ENCODE peak calls at places on chromosomes 6 and 20, in five cellular contexts. One of them, this sample, is unnamed.

GRCh38 chr20:16810216-16810615 is 62.1 kb downstream of the OTOR start:
- DNase-seq in H54: no peak
- DNase-seq in lower lobe of right lung: no peak
- DNase-seq in body of pancreas: no peak
- DNase-seq in hepatocyte: no peak
- DNase-seq in this sample: no peak

GRCh38 chr6:129698430-129698829 is 11.5 kb downstream of the ARHGAP18 start:
- DNase-seq in H54: no peak
- DNase-seq in lower lobe of right lung: no peak
- DNase-seq in body of pancreas: no peak
- DNase-seq in hepatocyte: no peak
- DNase-seq in this sample: no peak

GRCh38 chr6:7172605-7173185 is 64.9 kb downstream of the RREB1 start:
- DNase-seq in H54: no peak
- DNase-seq in lower lobe of right lung: no peak
- DNase-seq in body of pancreas: peak; percentile 58
- DNase-seq in hepatocyte: no peak
- DNase-seq in this sample: no peak

GRCh38 chr20:1203630-1204029 is 376 bp downstream of the C20orf202 start:
- DNase-seq in H54: no peak
- DNase-seq in lower lobe of right lung: no peak
- DNase-seq in body of pancreas: no peak
- DNase-seq in hepatocyte: no peak
- DNase-seq in this sample: no peak

GRCh38 chr6:43771858-43772570 is 2.0 kb downstream of the VEGFA start:
- DNase-seq in H54: peak; percentile 89
- DNase-seq in lower lobe of right lung: peak; percentile 86
- DNase-seq in body of pancreas: peak; percentile 91
- DNase-seq in hepatocyte: peak; percentile 81
- DNase-seq in this sample: no peak

GRCh38 chr6:126056355-126057004 is 70.1 kb downstream of the TRMT11 start:
- DNase-seq in H54: no peak
- DNase-seq in lower lobe of right lung: no peak
- DNase-seq in body of pancreas: no peak
- DNase-seq in hepatocyte: no peak
- DNase-seq in this sample: no peak

GRCh38 chr6:52403627-52404026 is 16.5 kb upstream of the EFHC1 start:
- DNase-seq in H54: no peak
- DNase-seq in lower lobe of right lung: no peak
- DNase-seq in body of pancreas: peak; percentile 37
- DNase-seq in hepatocyte: no peak
- DNase-seq in this sample: no peak

GRCh38 chr6:15331629-15332241 is 85.9 kb downstream of the JARID2 start:
- DNase-seq in H54: no peak
- DNase-seq in lower lobe of right lung: no peak
- DNase-seq in body of pancreas: no peak
- DNase-seq in hepatocyte: no peak
- DNase-seq in this sample: no peak

GRCh38 chr6:109296305-109296915 is 85.9 kb downstream of the CD164 start:
- DNase-seq in H54: no peak
- DNase-seq in lower lobe of right lung: no peak
- DNase-seq in body of pancreas: peak; percentile 25
- DNase-seq in hepatocyte: peak; percentile 49
- DNase-seq in this sample: no peak

GRCh38 chr20:54208492-54209044 is 681 bp downstream of the PFDN4 start:
- DNase-seq in H54: peak; percentile 25
- DNase-seq in lower lobe of right lung: no peak
- DNase-seq in body of pancreas: no peak
- DNase-seq in hepatocyte: peak; percentile 54
- DNase-seq in this sample: no peak

GRCh38 chr6:49336514-49337131 is 126.4 kb downstream of the MMUT start:
- DNase-seq in H54: no peak
- DNase-seq in lower lobe of right lung: no peak
- DNase-seq in body of pancreas: peak; percentile 86
- DNase-seq in hepatocyte: peak; percentile 79
- DNase-seq in this sample: no peak

GRCh38 chr20:3652646-3653596 is 10.3 kb downstream of the GFRA4 start:
- DNase-seq in H54: no peak
- DNase-seq in lower lobe of right lung: no peak
- DNase-seq in body of pancreas: no peak
- DNase-seq in hepatocyte: no peak
- DNase-seq in this sample: no peak

GRCh38 chr6:155033021-155033801 is 38.1 kb downstream of the TIAM2 start:
- DNase-seq in H54: no peak
- DNase-seq in lower lobe of right lung: no peak
- DNase-seq in body of pancreas: no peak
- DNase-seq in hepatocyte: no peak
- DNase-seq in this sample: no peak

GRCh38 chr6:162849269-162849668 is 121.5 kb downstream of the PACRG start:
- DNase-seq in H54: no peak
- DNase-seq in lower lobe of right lung: no peak
- DNase-seq in body of pancreas: no peak
- DNase-seq in hepatocyte: no peak
- DNase-seq in this sample: no peak

GRCh38 chr6:124389127-124389526 is 573.1 kb upstream of the RNF217 start:
- DNase-seq in H54: no peak
- DNase-seq in lower lobe of right lung: no peak
- DNase-seq in body of pancreas: no peak
- DNase-seq in hepatocyte: no peak
- DNase-seq in this sample: no peak

GRCh38 chr20:51321343-51322163 is 221.0 kb downstream of the NFATC2 start:
- DNase-seq in H54: no peak
- DNase-seq in lower lobe of right lung: no peak
- DNase-seq in body of pancreas: no peak
- DNase-seq in hepatocyte: no peak
- DNase-seq in this sample: peak; percentile 74

GRCh38 chr6:40312213-40313015 is 274.8 kb downstream of the LRFN2 start:
- DNase-seq in H54: no peak
- DNase-seq in lower lobe of right lung: no peak
- DNase-seq in body of pancreas: no peak
- DNase-seq in hepatocyte: no peak
- DNase-seq in this sample: no peak

GRCh38 chr6:28983838-28984237 is 21.3 kb downstream of the ZNF311 start:
- DNase-seq in H54: no peak
- DNase-seq in lower lobe of right lung: no peak
- DNase-seq in body of pancreas: no peak
- DNase-seq in hepatocyte: no peak
- DNase-seq in this sample: no peak

GRCh38 chr6:130778946-130779657 is 48.1 kb upstream of the SMLR1 start:
- DNase-seq in H54: no peak
- DNase-seq in lower lobe of right lung: no peak
- DNase-seq in body of pancreas: peak; percentile 5
- DNase-seq in hepatocyte: no peak
- DNase-seq in this sample: no peak

GRCh38 chr6:137791281-137792159 is 75.5 kb upstream of the TNFAIP3 start:
- DNase-seq in H54: no peak
- DNase-seq in lower lobe of right lung: no peak
- DNase-seq in body of pancreas: no peak
- DNase-seq in hepatocyte: no peak
- DNase-seq in this sample: no peak

GRCh38 chr20:64035066-64035932 is 683 bp upstream of the C20orf204 start:
- DNase-seq in H54: no peak
- DNase-seq in lower lobe of right lung: no peak
- DNase-seq in body of pancreas: no peak
- DNase-seq in hepatocyte: no peak
- DNase-seq in this sample: no peak

GRCh38 chr20:1622450-1622849 is 2.6 kb upstream of the SIRPB1 start:
- DNase-seq in H54: no peak
- DNase-seq in lower lobe of right lung: no peak
- DNase-seq in body of pancreas: no peak
- DNase-seq in hepatocyte: peak; percentile 1
- DNase-seq in this sample: no peak

GRCh38 chr6:90008908-90009501 is 114.7 kb downstream of the GJA10 start:
- DNase-seq in H54: no peak
- DNase-seq in lower lobe of right lung: no peak
- DNase-seq in body of pancreas: no peak
- DNase-seq in hepatocyte: no peak
- DNase-seq in this sample: no peak

GRCh38 chr6:104771258-104771832 is 88.4 kb downstream of the HACE1 start:
- DNase-seq in H54: peak; percentile 2
- DNase-seq in lower lobe of right lung: no peak
- DNase-seq in body of pancreas: no peak
- DNase-seq in hepatocyte: peak; percentile 11
- DNase-seq in this sample: no peak

GRCh38 chr6:73134588-73134987 is 90.7 kb downstream of the KHDC1L start:
- DNase-seq in H54: no peak
- DNase-seq in lower lobe of right lung: no peak
- DNase-seq in body of pancreas: peak; percentile 59
- DNase-seq in hepatocyte: peak; percentile 35
- DNase-seq in this sample: peak; percentile 43

GRCh38 chr6:109511832-109512231 is 28.8 kb upstream of the ZBTB24 start:
- DNase-seq in H54: no peak
- DNase-seq in lower lobe of right lung: no peak
- DNase-seq in body of pancreas: no peak
- DNase-seq in hepatocyte: no peak
- DNase-seq in this sample: no peak

GRCh38 chr20:43959079-43959919 is 44.6 kb downstream of the TOX2 start:
- DNase-seq in H54: no peak
- DNase-seq in lower lobe of right lung: no peak
- DNase-seq in body of pancreas: peak; percentile 49
- DNase-seq in hepatocyte: no peak
- DNase-seq in this sample: peak; percentile 70

GRCh38 chr6:52499026-52499425 is 77.8 kb downstream of the TRAM2 start:
- DNase-seq in H54: no peak
- DNase-seq in lower lobe of right lung: no peak
- DNase-seq in body of pancreas: no peak
- DNase-seq in hepatocyte: no peak
- DNase-seq in this sample: no peak

GRCh38 chr6:156953478-156954146 is 176.4 kb downstream of the ARID1B start:
- DNase-seq in H54: peak; percentile 59
- DNase-seq in lower lobe of right lung: no peak
- DNase-seq in body of pancreas: no peak
- DNase-seq in hepatocyte: peak; percentile 92
- DNase-seq in this sample: no peak

GRCh38 chr20:2610941-2611720 is 41.3 kb upstream of the NOP56 start:
- DNase-seq in H54: no peak
- DNase-seq in lower lobe of right lung: no peak
- DNase-seq in body of pancreas: no peak
- DNase-seq in hepatocyte: no peak
- DNase-seq in this sample: no peak

GRCh38 chr6:362924-363249 is 28.7 kb upstream of the IRF4 start:
- DNase-seq in H54: no peak
- DNase-seq in lower lobe of right lung: no peak
- DNase-seq in body of pancreas: no peak
- DNase-seq in hepatocyte: no peak
- DNase-seq in this sample: no peak

GRCh38 chr6:52596371-52597028 is 19.6 kb upstream of the TRAM2 start:
- DNase-seq in H54: no peak
- DNase-seq in lower lobe of right lung: no peak
- DNase-seq in body of pancreas: no peak
- DNase-seq in hepatocyte: no peak
- DNase-seq in this sample: no peak

GRCh38 chr20:822651-823325 is 10.7 kb upstream of the FAM110A start:
- DNase-seq in H54: no peak
- DNase-seq in lower lobe of right lung: no peak
- DNase-seq in body of pancreas: no peak
- DNase-seq in hepatocyte: no peak
- DNase-seq in this sample: no peak

GRCh38 chr6:80938131-80938530 is 814.4 kb downstream of the TENT5A start:
- DNase-seq in H54: no peak
- DNase-seq in lower lobe of right lung: no peak
- DNase-seq in body of pancreas: no peak
- DNase-seq in hepatocyte: no peak
- DNase-seq in this sample: no peak

GRCh38 chr20:9269280-9269971 is 200.5 kb downstream of the PLCB4 start:
- DNase-seq in H54: no peak
- DNase-seq in lower lobe of right lung: no peak
- DNase-seq in body of pancreas: no peak
- DNase-seq in hepatocyte: no peak
- DNase-seq in this sample: no peak

GRCh38 chr6:11975353-11975977 is 36.6 kb upstream of the HIVEP1 start:
- DNase-seq in H54: no peak
- DNase-seq in lower lobe of right lung: peak; percentile 57
- DNase-seq in body of pancreas: peak; percentile 10
- DNase-seq in hepatocyte: no peak
- DNase-seq in this sample: no peak

This sample was measured in RWPE2.